ENCODE peak calls at places on chromosomes 12 and 14, in eight cellular contexts. N is GM06990, J is ovary, V is dorsolateral prefrontal cortex, Y is Caco-2, P is breast epithelium, W is uterus, A is sigmoid colon. Q is an unnamed sample.

GRCh38 chr14:89017417-89017816 is 193.0 kb downstream of the TTC8 start:
- DNase-seq in N (no peak), J (no peak), V (no peak), Y (no peak), P (no peak), W (no peak), A (no peak), Q (no peak)

GRCh38 chr12:102755271-102755670 is 161.8 kb downstream of the PAH start:
- DNase-seq in N (no peak), J (no peak), V (no peak), Y (no peak), P (no peak), W (no peak), A (no peak), Q (no peak)

GRCh38 chr12:4720637-4720995 is 416 bp downstream of the GALNT8 start:
- DNase-seq in N (no peak), J (no peak), V (no peak), Y (no peak), P (no peak), W (no peak), A (no peak), Q (no peak)

GRCh38 chr12:53791735-53792326 is 40.1 kb upstream of the CISTR start:
- DNase-seq in N (no peak), J (no peak), V (no peak), Y (peak; percentile 54), P (no peak), W (no peak), A (no peak), Q (no peak)

GRCh38 chr14:90384543-90384911 is 12.3 kb upstream of the CALM1 start:
- DNase-seq in N (no peak), J (no peak), V (no peak), Y (no peak), P (no peak), W (no peak), A (no peak), Q (no peak)

GRCh38 chr14:89408907-89409675 is 7.9 kb downstream of the FOXN3 start:
- DNase-seq in N (no peak), J (no peak), V (no peak), Y (no peak), P (no peak), W (no peak), A (peak; percentile 20), Q (no peak)

GRCh38 chr12:65858831-65859230 is 34.5 kb downstream of the HMGA2 start:
- DNase-seq in N (no peak), J (no peak), V (no peak), Y (no peak), P (no peak), W (no peak), A (no peak), Q (peak; percentile 75)

GRCh38 chr12:105852958-105853357 is 285.8 kb downstream of the NUAK1 start:
- DNase-seq in N (no peak), J (no peak), V (no peak), Y (no peak), P (no peak), W (peak; percentile 34), A (peak; percentile 65), Q (no peak)

GRCh38 chr14:101407328-101407727 is 154.0 kb upstream of the DIO3 start:
- DNase-seq in N (no peak), J (no peak), V (peak; percentile 56), Y (no peak), P (no peak), W (no peak), A (no peak), Q (no peak)

GRCh38 chr12:113247123-113248045 is 26.1 kb downstream of the TPCN1 start:
- DNase-seq in N (no peak), J (no peak), V (no peak), Y (no peak), P (no peak), W (no peak), A (no peak), Q (peak; percentile 48)

GRCh38 chr14:49954171-49954631 is 61.3 kb downstream of the ARF6 start:
- DNase-seq in N (no peak), J (no peak), V (no peak), Y (no peak), P (no peak), W (no peak), A (no peak), Q (peak; percentile 73)

GRCh38 chr12:127178039-127178438 is 1088.9 kb upstream of the TMEM132C start:
- DNase-seq in N (no peak), J (no peak), V (no peak), Y (no peak), P (no peak), W (no peak), A (no peak), Q (no peak)

GRCh38 chr12:127178463-127178862 is 1088.5 kb upstream of the TMEM132C start:
- DNase-seq in N (no peak), J (no peak), V (no peak), Y (no peak), P (no peak), W (no peak), A (no peak), Q (no peak)

GRCh38 chr12:127175361-127175760 is 1091.6 kb upstream of the TMEM132C start:
- DNase-seq in N (no peak), J (no peak), V (no peak), Y (no peak), P (no peak), W (no peak), A (no peak), Q (no peak)

GRCh38 chr12:127174881-127175280 is 1092.1 kb upstream of the TMEM132C start:
- DNase-seq in N (no peak), J (no peak), V (no peak), Y (no peak), P (no peak), W (no peak), A (no peak), Q (peak; percentile 82)

DNA sequence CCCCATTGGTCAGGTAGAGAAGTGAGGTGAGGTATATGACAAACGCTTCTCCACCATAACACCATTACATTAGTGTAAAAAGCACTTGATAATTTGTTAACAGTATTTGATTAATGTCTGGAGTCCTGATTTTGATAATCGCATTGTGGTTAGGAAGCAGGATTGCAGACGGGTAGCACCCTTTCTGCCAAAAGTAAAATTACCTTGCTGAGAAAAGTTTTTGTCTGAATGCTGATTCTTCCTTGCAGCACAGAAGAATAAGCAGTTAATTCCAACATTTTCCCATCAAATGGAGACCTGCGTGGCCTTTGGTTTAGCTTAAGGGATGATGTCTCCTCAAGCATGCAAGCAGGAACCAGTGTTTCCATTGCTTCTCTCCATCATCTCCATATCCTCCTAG is 1090.2 kb upstream of the TMEM132C start:
- DNase-seq in N (no peak), J (no peak), V (no peak), Y (no peak), P (no peak), W (no peak), A (no peak), Q (no peak)
- H3K4me3 ChIP-seq in N (no peak overlapping the region), J (no peak overlapping the region), V (no peak overlapping the region), Y (no peak overlapping the region), P (no peak overlapping the region), W (no peak overlapping the region), A (no peak overlapping the region), Q (no peak overlapping the region)

GRCh38 chr14:102672410-102672960 is 80.0 kb downstream of the RCOR1 start:
- DNase-seq in N (no peak), J (no peak), V (no peak), Y (no peak), P (no peak), W (no peak), A (no peak), Q (no peak)
- TF ChIP-seq CTCF in N (no peak), J (no peak), V (no peak), Y (no peak), P (no peak), W (no peak), A (no peak), Q (no peak)

DNA sequence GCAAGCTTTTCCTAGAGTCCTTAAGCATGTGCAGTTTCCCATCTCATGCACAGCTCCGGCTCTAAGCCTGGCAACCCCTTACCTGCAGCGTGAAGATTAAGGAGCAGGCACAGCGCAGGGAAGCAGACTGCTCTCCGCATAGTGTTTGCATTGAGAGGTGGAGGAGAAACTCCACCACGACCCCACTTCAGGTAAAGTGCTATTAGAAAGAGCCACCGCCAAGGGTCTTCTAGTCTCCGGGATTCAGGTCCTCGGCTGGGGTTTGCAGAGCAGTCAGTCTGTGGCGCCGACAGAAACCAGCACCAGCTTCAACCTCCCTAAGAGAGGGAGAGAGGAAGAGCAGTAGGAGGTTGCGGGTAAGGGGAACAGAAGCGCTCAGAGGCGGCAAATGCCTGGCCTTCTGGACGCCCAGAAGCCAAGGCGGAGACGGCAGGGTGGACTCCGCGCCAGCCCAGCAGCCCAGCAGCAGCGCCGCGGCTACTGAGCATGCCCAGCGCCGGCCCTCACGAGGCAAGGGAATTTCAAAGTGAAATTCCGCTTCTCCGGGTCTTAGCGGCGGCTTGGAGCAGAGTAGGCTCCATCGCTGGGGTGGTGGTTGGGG is at the start of gene PTPRR:
- DNase-seq in N (no peak), J (no peak), V (peak; percentile 67), Y (no peak), P (no peak), W (no peak), A (no peak), Q (peak; percentile 31)
- H3K4me3 ChIP-seq in N (no peak within 1 kb of the TSS), J (no peak within 1 kb of the TSS), V (peak within 1 kb of the TSS; percentile 60), Y (no peak within 1 kb of the TSS), P (no peak within 1 kb of the TSS), W (no peak within 1 kb of the TSS), A (no peak within 1 kb of the TSS), Q (no peak within 1 kb of the TSS)

DNA sequence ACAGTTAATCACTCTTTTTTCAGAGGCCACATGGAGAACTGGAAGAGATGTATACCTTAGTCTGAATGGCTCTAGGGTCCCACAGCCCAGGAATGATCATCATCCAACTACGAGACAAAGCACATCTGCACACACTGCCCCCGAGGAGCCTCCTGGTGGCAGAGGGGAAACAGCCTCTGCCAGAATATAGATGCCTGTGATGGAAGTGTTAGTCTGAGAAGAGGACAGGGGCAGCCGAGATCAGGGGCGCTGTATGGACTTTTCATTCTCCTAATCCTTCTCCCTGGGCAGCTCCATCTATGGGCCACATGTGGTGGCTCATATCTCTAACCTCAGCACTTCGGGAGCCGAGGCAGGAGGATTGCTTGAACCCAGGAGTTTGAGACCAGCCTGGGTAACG is 82.8 kb upstream of the CAPRIN2 start:
- DNase-seq in N (no peak), J (no peak), V (no peak), Y (no peak), P (no peak), W (no peak), A (no peak), Q (no peak)
- TF ChIP-seq CTCF in N (peak; percentile 2), J (no peak), V (no peak), Y (no peak), P (no peak), W (no peak), A (no peak), Q (no peak)

DNA sequence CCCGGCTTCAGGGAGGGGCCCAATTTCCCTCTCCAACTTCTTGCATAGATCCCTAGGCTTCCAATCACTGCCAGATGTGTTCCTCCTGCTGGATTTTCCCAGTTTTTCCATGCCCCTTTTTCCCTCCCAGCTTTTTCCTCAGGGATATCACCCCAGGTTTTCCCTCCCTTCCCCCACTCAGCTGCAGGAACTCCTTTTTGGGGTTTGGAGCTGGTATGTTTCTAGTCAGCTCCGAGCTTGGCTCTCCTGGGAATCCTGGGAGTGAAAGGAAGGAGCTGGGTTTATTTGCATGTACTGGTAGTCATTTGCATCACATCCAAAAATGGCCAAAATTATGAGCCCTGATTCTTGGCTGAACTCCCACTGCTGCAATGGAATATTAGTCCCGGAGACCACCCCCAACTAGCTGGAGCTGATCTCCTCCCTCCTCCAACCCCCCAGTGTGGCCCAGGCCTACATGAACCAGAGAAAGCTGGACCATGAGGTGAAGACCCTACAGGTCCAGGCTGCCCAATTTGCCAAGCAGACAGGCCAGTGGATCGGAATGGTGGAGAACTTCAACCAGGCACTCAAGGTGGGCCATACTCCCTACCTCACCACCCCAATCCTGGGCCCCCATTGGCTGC is 1.4 kb upstream of the RDH5 start:
- DNase-seq in N (no peak), J (peak; percentile 19), V (no peak), Y (no peak), P (no peak), W (no peak), A (no peak), Q (no peak)
- H3K4me3 ChIP-seq in N (no peak overlapping the region), J (no peak overlapping the region), V (no peak overlapping the region), Y (no peak overlapping the region), P (no peak overlapping the region), W (no peak overlapping the region), A (no peak overlapping the region), Q (no peak overlapping the region)